ENCODE peak calls at places on chromosomes 6 and 20, in seven cellular contexts. P is uterus, K is cardiac muscle cell, X is lower lobe of right lung, Y is spleen, M is psoas muscle, A is DND-41. H is an unnamed sample. For H3K36me3 and H3K9me3, the result is how much of the 10 kb centered on the place peaks cover.

GRCh38 chr6:96762599-96762998 is 74.7 kb downstream of the GPR63 start:
- DNase-seq in A (no peak), P (no peak), K (no peak), X (no peak), Y (no peak), M (no peak), H (no peak)

GRCh38 chr6:30707281-30707850 is 9.7 kb downstream of the MDC1 start:
- DNase-seq in A (no peak), X (no peak), P (no peak), Y (peak), K (no peak), M (no peak), H (peak)

GRCh38 chr6:159168536-159169192 is 536 bp upstream of the FNDC1 start:
- DNase-seq in M (peak), P (peak), K (peak), A (no peak), X (peak), Y (no peak), H (no peak)

GRCh38 chr6:85864453-85865401 is 222.0 kb upstream of the SYNCRIP start:
- DNase-seq in A (no peak), X (no peak), P (no peak), Y (no peak), M (no peak), K (peak), H (peak)

GRCh38 chr6:63804381-63804956 is 168.9 kb downstream of the PHF3 start:
- DNase-seq in A (no peak), K (peak), M (no peak), X (no peak), P (no peak), Y (no peak), H (no peak)

GRCh38 chr6:31842056-31842455 is 14.5 kb downstream of the HSPA1B start:
- DNase-seq in A (no peak), P (no peak), K (no peak), Y (peak), X (no peak), M (no peak), H (peak)

GRCh38 chr20:52049001-52049731 is 142.4 kb downstream of the ZFP64 start:
- DNase-seq in M (no peak), K (peak), Y (no peak), A (no peak), X (no peak), P (no peak), H (no peak)

GRCh38 chr20:38032585-38033329 is 499 bp downstream of the TTI1 start:
- DNase-seq in Y (peak), P (no peak), X (peak), K (no peak), A (no peak), M (peak), H (peak)

GRCh38 chr6:118667988-118668387 is 16.6 kb upstream of the CEP85L start:
- DNase-seq in P (no peak), A (no peak), X (no peak), K (peak), Y (no peak), M (no peak), H (no peak)

GRCh38 chr20:51249215-51249614 is 226.3 kb upstream of the KCNG1 start:
- DNase-seq in Y (no peak), A (no peak), K (peak), M (no peak), X (no peak), P (no peak), H (no peak)

GRCh38 chr6:122476131-122476530 is 4.5 kb upstream of the SERINC1 start:
- DNase-seq in K (peak), M (no peak), P (no peak), Y (no peak), X (no peak), A (no peak), H (peak)

GRCh38 chr6:44128020-44128917 is 915 bp downstream of the TMEM63B start:
- DNase-seq in P (peak), M (peak), A (no peak), K (peak), Y (peak), X (peak), H (no peak)

GRCh38 chr6:170108890-170109587 is 181.8 kb downstream of the DLL1 start:
- DNase-seq in X (no peak), K (no peak), P (peak), Y (peak), M (no peak), A (no peak), H (no peak)

GRCh38 chr6:53795254-53795701 is 473 bp downstream of the LRRC1 start:
- DNase-seq in K (no peak), X (no peak), Y (no peak), M (no peak), P (no peak), A (no peak), H (no peak)

GRCh38 chr6:40720375-40720748 is 133.2 kb upstream of the LRFN2 start:
- DNase-seq in Y (no peak), A (peak), X (no peak), P (no peak), K (no peak), M (no peak), H (peak)

GRCh38 chr6:7879043-7879442 is 31.5 kb downstream of the TXNDC5 start:
- DNase-seq in A (no peak), M (no peak), X (no peak), P (no peak), K (no peak), Y (no peak), H (no peak)
- H3K36me3 ChIP-seq in A (under half), M (under half), X (half or more), P (under half), K (under half), Y (under half), H (under half)

GRCh38 chr6:156639023-156639728 is 138.0 kb upstream of the ARID1B start:
- DNase-seq in P (no peak), K (no peak), M (no peak), X (no peak), A (no peak), Y (no peak), H (peak)
- H3K9me3 ChIP-seq in P (under half), K (under half), M (under half), X (under half), A (under half), Y (under half), H (under half)

GRCh38 chr20:47246061-47246460 is 110.4 kb downstream of the ZMYND8 start:
- DNase-seq in Y (no peak), P (no peak), X (no peak), A (no peak), K (no peak), M (no peak), H (no peak)
- H3K27ac ChIP-seq in Y (no peak), P (no peak), X (no peak), A (no peak), K (no peak), M (no peak), H (no peak)

DNA sequence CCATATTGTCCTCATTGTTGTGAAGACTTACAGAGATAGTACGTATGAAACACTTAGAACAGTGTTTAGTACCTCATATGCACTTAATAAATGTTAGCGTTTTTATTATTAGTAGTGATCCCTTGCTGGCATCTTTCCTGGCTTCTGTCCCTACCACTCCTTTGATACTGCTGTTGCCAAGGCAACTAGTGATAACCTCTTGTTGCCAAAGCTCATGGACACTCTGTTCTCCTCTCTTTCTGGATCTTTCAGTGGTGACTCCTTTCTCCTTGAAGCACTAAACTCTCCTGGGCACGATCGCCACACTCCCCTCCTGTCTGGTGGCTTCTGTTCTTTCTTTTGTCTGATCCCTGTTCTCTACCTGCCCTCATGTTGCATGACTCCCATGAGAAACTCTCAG is 83.5 kb downstream of the FOXO3 start:
- DNase-seq in A (no peak), K (peak), P (no peak), M (no peak), X (no peak), Y (no peak), H (no peak)
- H3K36me3 ChIP-seq in A (under half), K (under half), P (under half), M (under half), X (under half), Y (under half), H (under half)

DNA sequence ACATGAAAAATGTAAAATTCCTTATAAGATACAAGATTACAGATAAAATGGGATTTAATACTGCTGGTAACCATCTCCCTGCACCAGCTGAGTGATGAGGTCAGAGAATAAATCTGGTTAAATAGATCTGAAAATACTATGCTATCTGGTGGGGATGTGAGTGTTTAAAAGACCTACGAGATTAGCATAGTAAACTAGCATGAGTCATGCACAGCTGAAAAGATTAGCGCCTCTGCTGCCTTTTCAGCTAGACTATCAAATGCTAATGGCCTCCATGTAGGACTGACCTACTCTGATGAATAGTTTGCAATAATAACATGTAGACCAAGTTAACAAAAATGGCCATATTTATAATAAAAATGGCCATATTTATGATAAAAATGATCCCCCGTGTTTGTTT is 553.3 kb downstream of the C6orf118 start:
- DNase-seq in X (no peak), M (no peak), Y (no peak), K (peak), P (no peak), A (no peak), H (no peak)
- H3K9me3 ChIP-seq in X (under half), M (under half), Y (under half), K (under half), P (under half), A (under half), H (under half)

GRCh38 chr20:48817367-48818030 is 10.3 kb downstream of the PREX1 start:
- DNase-seq in Y (peak), K (no peak), P (no peak), X (no peak), A (no peak), M (no peak), H (no peak)

GRCh38 chr20:48818031-48818370 is 9.8 kb downstream of the PREX1 start:
- DNase-seq in Y (peak), K (no peak), X (no peak), P (no peak), A (no peak), M (no peak), H (no peak)

GRCh38 chr20:48815537-48815936 is 12.3 kb downstream of the PREX1 start:
- DNase-seq in M (no peak), A (no peak), X (no peak), Y (peak), K (no peak), P (no peak), H (no peak)

GRCh38 chr20:48814633-48815032 is 13.2 kb downstream of the PREX1 start:
- DNase-seq in Y (no peak), P (no peak), K (no peak), A (no peak), M (no peak), X (no peak), H (no peak)

DNA sequence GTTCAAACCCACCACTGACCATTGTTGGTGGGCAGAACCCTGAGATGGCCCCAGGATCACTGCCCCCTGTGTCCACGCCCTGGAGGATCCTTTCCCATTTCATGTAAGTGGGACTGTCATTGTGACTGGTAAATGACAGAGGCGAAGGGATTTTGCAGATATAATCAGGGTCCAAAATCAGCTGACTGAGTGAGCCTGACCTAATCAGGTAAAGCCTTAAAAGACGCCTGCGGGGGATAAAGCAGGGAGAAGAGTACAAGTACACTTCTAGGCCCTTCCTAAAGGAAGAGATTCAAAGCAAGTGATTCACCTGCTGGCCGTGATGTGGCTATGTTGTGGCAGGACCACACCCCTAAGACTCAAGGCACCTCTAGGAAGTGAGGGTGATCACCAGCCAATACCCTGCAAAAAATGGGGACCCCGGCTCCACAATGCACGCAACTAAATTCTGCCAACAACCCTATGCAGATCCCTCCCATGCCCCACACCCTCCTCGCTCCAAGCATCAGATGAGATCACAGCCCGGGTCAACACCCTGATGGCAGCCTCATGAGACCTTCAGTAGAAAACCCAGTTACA is 11.4 kb downstream of the PREX1 start:
- DNase-seq in A (no peak), K (no peak), X (no peak), P (no peak), M (no peak), Y (peak), H (no peak)
- H3K27ac ChIP-seq in A (no peak), K (no peak), X (no peak), P (no peak), M (no peak), Y (peak), H (no peak)

H was measured in Karpas-422.